ENCODE peak calls at places on chromosomes 12 and 14, in five cellular contexts. One of them, this sample, is unnamed.

GRCh38 chr12:67940780-67941243 is 48.4 kb upstream of the IFNG-AS1 start:
- DNase-seq in left lung: no peak
- DNase-seq in A673: no peak
- DNase-seq in cardiac muscle cell: peak
- DNase-seq in choroid plexus epithelial cell: peak
- DNase-seq in this sample: no peak

GRCh38 chr12:3135522-3136461 is 58.6 kb downstream of the TSPAN9 start:
- DNase-seq in A673: peak
- DNase-seq in cardiac muscle cell: peak
- DNase-seq in left lung: no peak
- DNase-seq in choroid plexus epithelial cell: peak
- DNase-seq in this sample: peak

GRCh38 chr14:67170706-67171105 is 18.5 kb upstream of the GARIN2 start:
- DNase-seq in cardiac muscle cell: no peak
- DNase-seq in choroid plexus epithelial cell: peak
- DNase-seq in left lung: no peak
- DNase-seq in A673: peak
- DNase-seq in this sample: no peak

GRCh38 chr12:33253123-33253522 is 186.5 kb downstream of the SYT10 start:
- DNase-seq in A673: no peak
- DNase-seq in choroid plexus epithelial cell: peak
- DNase-seq in left lung: no peak
- DNase-seq in cardiac muscle cell: no peak
- DNase-seq in this sample: no peak

GRCh38 chr12:112978163-112979081 is at the start of gene OAS2:
- DNase-seq in choroid plexus epithelial cell: peak
- DNase-seq in left lung: no peak
- DNase-seq in cardiac muscle cell: peak
- DNase-seq in A673: peak
- DNase-seq in this sample: no peak

GRCh38 chr14:98226411-98226810 is 1045.6 kb downstream of the BCL11B start:
- DNase-seq in left lung: peak
- DNase-seq in A673: no peak
- DNase-seq in choroid plexus epithelial cell: no peak
- DNase-seq in cardiac muscle cell: no peak
- DNase-seq in this sample: no peak

GRCh38 chr12:112480931-112481330 is 62.2 kb downstream of the PTPN11 start:
- DNase-seq in A673: no peak
- DNase-seq in choroid plexus epithelial cell: no peak
- DNase-seq in left lung: no peak
- DNase-seq in cardiac muscle cell: no peak
- DNase-seq in this sample: no peak

GRCh38 chr14:104383088-104383805 is 196.3 kb upstream of the C14orf180 start:
- DNase-seq in left lung: peak
- DNase-seq in cardiac muscle cell: no peak
- DNase-seq in A673: peak
- DNase-seq in choroid plexus epithelial cell: no peak
- DNase-seq in this sample: peak

GRCh38 chr12:5996459-5996858 is 51.4 kb upstream of the ANO2 start:
- DNase-seq in A673: no peak
- DNase-seq in left lung: no peak
- DNase-seq in cardiac muscle cell: no peak
- DNase-seq in choroid plexus epithelial cell: no peak
- DNase-seq in this sample: no peak

GRCh38 chr14:57390806-57391562 is 598 bp downstream of the NAA30 start:
- DNase-seq in left lung: peak
- DNase-seq in cardiac muscle cell: peak
- DNase-seq in A673: peak
- DNase-seq in choroid plexus epithelial cell: peak
- DNase-seq in this sample: no peak

GRCh38 chr12:93776581-93777018 is 99.4 kb downstream of the CRADD start:
- DNase-seq in left lung: no peak
- DNase-seq in choroid plexus epithelial cell: peak
- DNase-seq in cardiac muscle cell: no peak
- DNase-seq in A673: peak
- DNase-seq in this sample: no peak

GRCh38 chr12:75129275-75129674 is 80.4 kb downstream of the KCNC2 start:
- DNase-seq in left lung: no peak
- DNase-seq in cardiac muscle cell: no peak
- DNase-seq in choroid plexus epithelial cell: no peak
- DNase-seq in A673: no peak
- DNase-seq in this sample: no peak

GRCh38 chr14:75428230-75429104 is 645 bp downstream of the JDP2 start:
- DNase-seq in cardiac muscle cell: peak
- DNase-seq in choroid plexus epithelial cell: peak
- DNase-seq in A673: no peak
- DNase-seq in left lung: peak
- DNase-seq in this sample: peak

GRCh38 chr12:25151476-25151875 is 43.5 kb downstream of the DNAI7 start:
- DNase-seq in left lung: no peak
- DNase-seq in A673: peak
- DNase-seq in cardiac muscle cell: peak
- DNase-seq in choroid plexus epithelial cell: peak
- DNase-seq in this sample: no peak

GRCh38 chr12:98821232-98821631 is 176.1 kb downstream of the APAF1 start:
- DNase-seq in left lung: no peak
- DNase-seq in cardiac muscle cell: no peak
- DNase-seq in choroid plexus epithelial cell: no peak
- DNase-seq in A673: no peak
- DNase-seq in this sample: no peak

GRCh38 chr12:116125981-116126566 is 151.4 kb downstream of the MED13L start:
- DNase-seq in cardiac muscle cell: no peak
- DNase-seq in left lung: no peak
- DNase-seq in choroid plexus epithelial cell: no peak
- DNase-seq in A673: no peak
- DNase-seq in this sample: no peak

GRCh38 chr12:124904306-124905098 is 9.9 kb downstream of the UBC start:
- DNase-seq in choroid plexus epithelial cell: peak
- DNase-seq in A673: no peak
- DNase-seq in left lung: peak
- DNase-seq in cardiac muscle cell: peak
- DNase-seq in this sample: no peak

GRCh38 chr14:104293231-104293841 is 154.9 kb downstream of the KIF26A start:
- DNase-seq in choroid plexus epithelial cell: no peak
- DNase-seq in A673: no peak
- DNase-seq in left lung: peak
- DNase-seq in cardiac muscle cell: no peak
- DNase-seq in this sample: no peak

GRCh38 chr14:86935241-86935640 is 1057.7 kb downstream of the GALC start:
- DNase-seq in choroid plexus epithelial cell: peak
- DNase-seq in cardiac muscle cell: no peak
- DNase-seq in A673: peak
- DNase-seq in left lung: no peak
- DNase-seq in this sample: no peak

GRCh38 chr14:101031186-101031585 is 127.7 kb upstream of the RTL1 start:
- DNase-seq in cardiac muscle cell: no peak
- DNase-seq in A673: no peak
- DNase-seq in left lung: no peak
- DNase-seq in choroid plexus epithelial cell: no peak
- DNase-seq in this sample: no peak

GRCh38 chr14:98242903-98243302 is 1029.1 kb downstream of the BCL11B start:
- DNase-seq in left lung: no peak
- DNase-seq in cardiac muscle cell: no peak
- DNase-seq in A673: no peak
- DNase-seq in choroid plexus epithelial cell: no peak
- DNase-seq in this sample: no peak

GRCh38 chr12:64387201-64387816 is 3.2 kb downstream of the C12orf56 start:
- DNase-seq in A673: no peak
- DNase-seq in left lung: no peak
- DNase-seq in cardiac muscle cell: no peak
- DNase-seq in choroid plexus epithelial cell: no peak
- DNase-seq in this sample: no peak

GRCh38 chr12:56723889-56724659 is 1.0 kb downstream of the NACA start:
- DNase-seq in A673: peak
- DNase-seq in left lung: peak
- DNase-seq in cardiac muscle cell: peak
- DNase-seq in choroid plexus epithelial cell: peak
- DNase-seq in this sample: no peak

GRCh38 chr14:64253672-64254071 is 40.5 kb downstream of the ESR2 start:
- DNase-seq in choroid plexus epithelial cell: peak
- DNase-seq in left lung: no peak
- DNase-seq in A673: no peak
- DNase-seq in cardiac muscle cell: no peak
- DNase-seq in this sample: no peak

GRCh38 chr14:60514378-60515243 is 5.7 kb downstream of the SIX6 start:
- DNase-seq in choroid plexus epithelial cell: no peak
- DNase-seq in cardiac muscle cell: peak
- DNase-seq in left lung: peak
- DNase-seq in A673: peak
- DNase-seq in this sample: no peak

GRCh38 chr12:52660934-52661333 is 8.9 kb upstream of the KRT2 start:
- DNase-seq in A673: no peak
- DNase-seq in cardiac muscle cell: no peak
- DNase-seq in left lung: no peak
- DNase-seq in choroid plexus epithelial cell: no peak
- DNase-seq in this sample: no peak

GRCh38 chr12:52661668-52662067 is 9.7 kb upstream of the KRT2 start:
- DNase-seq in choroid plexus epithelial cell: no peak
- DNase-seq in cardiac muscle cell: no peak
- DNase-seq in A673: no peak
- DNase-seq in left lung: no peak
- DNase-seq in this sample: no peak

GRCh38 chr12:52658196-52658595 is 6.2 kb upstream of the KRT2 start:
- DNase-seq in left lung: no peak
- DNase-seq in A673: no peak
- DNase-seq in choroid plexus epithelial cell: no peak
- DNase-seq in cardiac muscle cell: no peak
- DNase-seq in this sample: no peak

GRCh38 chr12:52657305-52657902 is 5.4 kb upstream of the KRT2 start:
- DNase-seq in A673: no peak
- DNase-seq in choroid plexus epithelial cell: no peak
- DNase-seq in cardiac muscle cell: no peak
- DNase-seq in left lung: no peak
- DNase-seq in this sample: no peak

DNA sequence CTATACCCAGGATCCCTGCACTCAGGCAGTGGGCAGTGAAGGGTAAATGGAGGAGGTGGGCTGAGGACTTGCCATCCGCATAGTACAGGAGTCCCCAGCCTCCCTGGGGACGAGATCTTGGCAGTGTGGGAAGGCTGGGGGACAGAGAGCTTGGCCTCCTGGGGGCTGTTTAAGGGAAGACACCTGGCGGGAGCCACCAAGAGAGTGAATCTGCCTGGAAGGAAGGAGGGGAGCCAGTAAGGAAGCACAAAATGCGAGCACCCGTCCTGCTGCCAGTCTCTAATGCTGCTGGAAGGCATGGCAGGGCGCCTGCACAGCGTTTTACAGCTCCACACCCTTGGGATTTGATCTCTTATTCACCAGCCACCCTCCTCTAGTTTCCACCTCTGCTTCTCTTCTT is 7.4 kb upstream of the KRT2 start:
- DNase-seq in left lung: no peak
- DNase-seq in choroid plexus epithelial cell: no peak
- DNase-seq in cardiac muscle cell: no peak
- DNase-seq in A673: no peak
- DNase-seq in this sample: no peak
- TF ChIP-seq CTCF in left lung: no peak
- TF ChIP-seq CTCF in choroid plexus epithelial cell: no peak
- TF ChIP-seq CTCF in cardiac muscle cell: no peak
- TF ChIP-seq CTCF in A673: no peak
- TF ChIP-seq CTCF in this sample: no peak

GRCh38 chr14:88163731-88164255 is 158.9 kb downstream of the GPR65 start:
- DNase-seq in A673: no peak
- DNase-seq in choroid plexus epithelial cell: no peak
- DNase-seq in left lung: no peak
- DNase-seq in cardiac muscle cell: no peak
- DNase-seq in this sample: no peak

GRCh38 chr14:88168025-88168424 is 155.0 kb downstream of the KCNK10 start:
- DNase-seq in left lung: no peak
- DNase-seq in A673: no peak
- DNase-seq in cardiac muscle cell: no peak
- DNase-seq in choroid plexus epithelial cell: no peak
- DNase-seq in this sample: no peak

GRCh38 chr14:88168498-88169165 is 154.4 kb downstream of the KCNK10 start:
- DNase-seq in cardiac muscle cell: peak
- DNase-seq in left lung: no peak
- DNase-seq in choroid plexus epithelial cell: peak
- DNase-seq in A673: peak
- DNase-seq in this sample: no peak

GRCh38 chr14:88166616-88167015 is 156.5 kb downstream of the KCNK10 start:
- DNase-seq in cardiac muscle cell: no peak
- DNase-seq in left lung: no peak
- DNase-seq in A673: no peak
- DNase-seq in choroid plexus epithelial cell: no peak
- DNase-seq in this sample: no peak

GRCh38 chr14:88164906-88165534 is 158.0 kb downstream of the KCNK10 start:
- DNase-seq in A673: no peak
- DNase-seq in choroid plexus epithelial cell: no peak
- DNase-seq in left lung: no peak
- DNase-seq in cardiac muscle cell: no peak
- DNase-seq in this sample: no peak
- TF ChIP-seq CTCF in A673: no peak
- TF ChIP-seq CTCF in choroid plexus epithelial cell: no peak
- TF ChIP-seq CTCF in left lung: no peak
- TF ChIP-seq CTCF in cardiac muscle cell: no peak
- TF ChIP-seq CTCF in this sample: no peak

DNA sequence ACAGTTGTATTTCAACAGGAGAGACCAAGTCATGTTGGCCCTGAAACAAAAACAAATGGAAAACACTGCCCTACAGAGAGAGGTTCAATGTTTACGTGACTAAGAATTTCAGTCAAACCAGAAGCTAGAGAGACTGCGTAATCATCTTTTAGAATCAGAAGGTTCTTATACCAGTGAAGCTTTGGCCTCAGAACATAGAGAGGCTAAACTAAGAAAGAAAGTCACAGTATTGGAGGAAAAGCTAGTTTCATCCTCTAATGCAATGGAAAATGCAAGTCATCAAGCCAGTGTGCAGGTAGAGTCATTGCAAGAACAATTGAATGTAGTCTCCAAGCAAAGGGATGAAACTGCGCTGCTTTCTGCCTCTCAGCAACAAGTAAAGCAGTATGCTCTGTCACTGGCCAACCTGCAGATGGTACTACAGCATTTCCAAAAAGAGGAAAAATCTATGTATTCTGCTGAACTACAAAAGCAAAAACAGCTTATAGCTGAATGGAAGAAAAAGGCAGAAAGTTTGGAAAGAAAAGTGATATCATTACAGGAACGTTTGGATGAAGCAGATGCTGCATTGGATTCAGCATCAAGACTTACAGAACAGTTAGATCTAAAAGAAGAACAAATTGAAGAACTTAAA is 32.5 kb upstream of the NUAK1 start:
- DNase-seq in A673: no peak
- DNase-seq in cardiac muscle cell: no peak
- DNase-seq in left lung: no peak
- DNase-seq in choroid plexus epithelial cell: no peak
- DNase-seq in this sample: no peak
- TF ChIP-seq CTCF in A673: no peak
- TF ChIP-seq CTCF in cardiac muscle cell: no peak
- TF ChIP-seq CTCF in left lung: no peak
- TF ChIP-seq CTCF in choroid plexus epithelial cell: peak
- TF ChIP-seq CTCF in this sample: peak

DNA sequence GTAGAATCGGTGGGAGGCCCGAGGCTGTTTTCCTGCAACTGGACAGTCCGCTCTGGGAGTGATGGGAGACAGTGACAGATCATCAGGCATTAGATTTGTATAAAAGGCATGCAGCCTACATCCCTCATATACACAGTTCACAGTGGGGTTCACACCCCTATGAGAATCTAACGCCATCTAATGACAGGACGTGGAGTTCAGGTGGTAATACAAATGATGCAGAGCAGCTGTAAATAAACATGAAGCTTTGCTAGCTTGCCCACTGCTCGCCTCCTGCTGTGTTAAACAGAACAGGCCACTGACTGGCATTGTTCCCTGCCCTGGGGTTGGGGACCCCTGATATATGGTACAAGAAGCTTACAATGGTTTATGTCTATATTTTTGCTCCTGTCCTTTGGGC is 179.0 kb downstream of the LRFN5 start:
- DNase-seq in cardiac muscle cell: no peak
- DNase-seq in left lung: no peak
- DNase-seq in choroid plexus epithelial cell: peak
- DNase-seq in A673: peak
- DNase-seq in this sample: no peak
- TF ChIP-seq CTCF in cardiac muscle cell: no peak
- TF ChIP-seq CTCF in left lung: no peak
- TF ChIP-seq CTCF in choroid plexus epithelial cell: no peak
- TF ChIP-seq CTCF in A673: peak
- TF ChIP-seq CTCF in this sample: peak

This sample was measured in D721Med.